ENCODE peak calls at places on chromosome 9, in six cellular contexts. Y, S, K, X, A and B are unnamed samples.

GRCh38 chr9:124386201-124386600 is 29.0 kb downstream of the PSMB7 start:
- DNase-seq in S (peak), A (no peak), K (peak), X (no peak), Y (no peak), B (no peak)

GRCh38 chr9:86641970-86642369 is 287.8 kb upstream of the TUT7 start:
- DNase-seq in Y (no peak), A (no peak), X (no peak), K (no peak), S (no peak), B (no peak)

GRCh38 chr9:86842573-86842972 is 104.7 kb downstream of the GAS1 start:
- DNase-seq in Y (no peak), X (no peak), A (no peak), S (no peak), K (no peak), B (no peak)

GRCh38 chr9:113887436-113887835 is 11.3 kb downstream of the ZNF618 start:
- DNase-seq in A (peak), K (no peak), S (no peak), Y (no peak), X (no peak), B (no peak)

GRCh38 chr9:6926436-6926835 is 168.7 kb downstream of the KDM4C start:
- DNase-seq in Y (no peak), X (peak), K (peak), A (no peak), S (no peak), B (no peak)

GRCh38 chr9:73611072-73611471 is 459.4 kb downstream of the ANXA1 start:
- DNase-seq in S (no peak), X (peak), A (no peak), Y (no peak), K (no peak), B (no peak)

GRCh38 chr9:16255217-16255616 is 615.3 kb downstream of the BNC2 start:
- DNase-seq in K (no peak), A (no peak), S (no peak), Y (no peak), X (peak), B (peak)

GRCh38 chr9:31347082-31347617 is 1037.3 kb upstream of the ACO1 start:
- DNase-seq in Y (no peak), X (no peak), K (peak), S (no peak), A (no peak), B (no peak)

GRCh38 chr9:121107881-121108280 is 33.1 kb downstream of the CNTRL start:
- DNase-seq in S (no peak), X (no peak), A (no peak), K (no peak), Y (no peak), B (no peak)

GRCh38 chr9:99851028-99851822 is 29.5 kb downstream of the NR4A3 start:
- DNase-seq in Y (no peak), S (no peak), X (no peak), K (no peak), A (no peak), B (no peak)

GRCh38 chr9:113879318-113879717 is 3.2 kb downstream of the ZNF618 start:
- DNase-seq in X (no peak), S (no peak), K (no peak), A (no peak), Y (no peak), B (no peak)

GRCh38 chr9:79170643-79171042 is 401.1 kb upstream of the TLE4 start:
- DNase-seq in S (no peak), Y (no peak), K (no peak), A (no peak), X (no peak), B (no peak)

GRCh38 chr9:38285236-38285635 is 107.3 kb upstream of the ALDH1B1 start:
- DNase-seq in S (no peak), A (no peak), Y (no peak), X (no peak), K (no peak), B (no peak)

GRCh38 chr9:5453004-5453403 is 2.7 kb downstream of the CD274 start:
- DNase-seq in Y (no peak), S (no peak), K (no peak), X (no peak), A (no peak), B (no peak)

GRCh38 chr9:101365181-101365580 is 19.6 kb downstream of the BAAT start:
- DNase-seq in A (no peak), Y (no peak), S (peak), X (no peak), K (peak), B (no peak)

GRCh38 chr9:112819635-112820496 is 69.3 kb downstream of the SNX30 start:
- DNase-seq in S (peak), K (peak), Y (peak), X (peak), A (no peak), B (peak)

GRCh38 chr9:114437401-114437893 is 49.7 kb upstream of the AKNA start:
- DNase-seq in K (no peak), Y (no peak), X (no peak), A (no peak), S (no peak), B (peak)

GRCh38 chr9:126915846-126916543 is 1.4 kb downstream of the RALGPS1 start:
- DNase-seq in S (no peak), K (no peak), A (no peak), Y (no peak), X (no peak), B (no peak)

GRCh38 chr9:75612754-75613153 is 277.7 kb upstream of the PCSK5 start:
- DNase-seq in X (no peak), K (no peak), A (no peak), Y (no peak), S (no peak), B (no peak)

GRCh38 chr9:21267806-21268657 is 28.2 kb upstream of the IFNA14 start:
- DNase-seq in K (no peak), A (no peak), X (no peak), Y (no peak), S (no peak), B (no peak)

GRCh38 chr9:4748612-4749011 is 7.6 kb upstream of the AK3 start:
- DNase-seq in Y (no peak), S (peak), X (no peak), A (no peak), K (no peak), B (no peak)

GRCh38 chr9:18893491-18893890 is 139.5 kb downstream of the SAXO1 start:
- DNase-seq in S (peak), Y (no peak), A (no peak), X (no peak), K (no peak), B (no peak)

GRCh38 chr9:1732670-1733069 is 282.5 kb upstream of the SMARCA2 start:
- DNase-seq in Y (no peak), A (no peak), K (no peak), X (no peak), S (no peak), B (no peak)

GRCh38 chr9:107587175-107587963 is 97.8 kb upstream of the KLF4 start:
- DNase-seq in K (no peak), A (no peak), X (no peak), Y (no peak), S (no peak), B (no peak)

GRCh38 chr9:125785187-125785840 is 38.1 kb downstream of the PBX3 start:
- DNase-seq in X (no peak), Y (no peak), S (no peak), A (no peak), K (no peak), B (no peak)
- H3K9ac ChIP-seq in X (no peak), Y (no peak), S (no peak), A (no peak), K (peak), B (no peak)

GRCh38 chr9:26058111-26058895 is 380.1 kb upstream of the TUSC1 start:
- DNase-seq in S (no peak), K (no peak), X (no peak), A (no peak), Y (no peak), B (no peak)
- H3K23ac ChIP-seq in S (no peak), K (no peak), X (no peak), A (no peak), Y (no peak), B (no peak)

GRCh38 chr9:98256632-98257218 is 1.3 kb upstream of the TBC1D2 start:
- DNase-seq in S (no peak), K (no peak), X (no peak), Y (no peak), A (no peak), B (no peak)
- H3K4ac ChIP-seq in S (peak), K (peak), X (peak), Y (no peak), A (no peak), B (no peak)

DNA sequence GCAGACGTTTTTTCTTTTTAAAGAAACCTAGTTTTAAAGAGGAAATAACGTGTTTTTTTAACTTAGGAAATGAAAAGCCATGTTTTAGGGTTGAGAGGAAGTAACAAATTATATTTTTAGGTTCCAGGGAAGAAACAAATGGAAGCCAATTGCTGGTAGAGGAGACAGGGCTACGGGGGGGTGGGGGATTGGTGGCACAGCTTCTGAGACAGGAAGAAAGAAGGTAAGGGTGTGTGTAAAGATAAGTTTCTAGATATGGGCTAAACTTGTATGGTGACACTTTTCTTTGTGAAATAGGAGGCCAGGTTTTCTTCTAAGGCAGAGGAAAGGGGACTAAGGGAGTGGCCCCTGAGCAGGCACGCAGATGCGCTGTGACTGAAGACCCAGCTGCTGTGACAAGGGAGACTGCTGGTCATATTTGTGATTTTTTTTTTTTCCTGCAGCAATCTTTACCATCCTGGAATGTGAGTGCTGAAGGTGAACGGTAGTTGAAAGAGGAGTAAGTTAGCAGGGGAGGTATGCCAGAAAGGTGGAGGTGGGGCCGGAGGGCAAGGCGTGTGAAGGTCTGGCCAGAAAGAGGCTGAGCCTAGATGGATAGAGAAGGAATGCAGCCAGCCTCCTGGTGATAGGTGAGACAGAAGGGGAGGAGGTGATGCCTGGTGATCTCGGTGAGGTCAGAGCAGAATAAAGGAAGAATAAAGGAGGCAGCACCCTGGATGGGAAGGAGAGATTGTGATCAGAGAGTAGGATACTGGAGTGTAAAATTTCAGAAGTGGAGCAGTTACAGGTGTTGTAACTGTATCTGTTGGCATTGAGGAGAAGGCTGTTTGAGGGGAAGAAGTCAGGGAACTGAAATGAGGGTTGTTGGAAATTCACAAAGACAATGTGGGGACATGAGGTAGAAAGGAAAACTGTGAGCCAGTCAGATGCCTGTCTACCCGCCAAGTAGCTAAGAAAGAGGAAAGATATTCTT is 1.7 kb downstream of the GNG10 start:
- DNase-seq in K (peak), Y (no peak), X (peak), S (no peak), A (peak), B (peak)
- H3K9ac ChIP-seq in K (peak), Y (no peak), X (peak), S (peak), A (peak), B (no peak)

GRCh38 chr9:117234178-117234577 is 180.7 kb downstream of the ASTN2 start:
- DNase-seq in S (no peak), K (no peak), X (no peak), A (no peak), Y (no peak), B (no peak)
- H3K23ac ChIP-seq in S (no peak), K (no peak), X (no peak), A (no peak), Y (no peak), B (no peak)

DNA sequence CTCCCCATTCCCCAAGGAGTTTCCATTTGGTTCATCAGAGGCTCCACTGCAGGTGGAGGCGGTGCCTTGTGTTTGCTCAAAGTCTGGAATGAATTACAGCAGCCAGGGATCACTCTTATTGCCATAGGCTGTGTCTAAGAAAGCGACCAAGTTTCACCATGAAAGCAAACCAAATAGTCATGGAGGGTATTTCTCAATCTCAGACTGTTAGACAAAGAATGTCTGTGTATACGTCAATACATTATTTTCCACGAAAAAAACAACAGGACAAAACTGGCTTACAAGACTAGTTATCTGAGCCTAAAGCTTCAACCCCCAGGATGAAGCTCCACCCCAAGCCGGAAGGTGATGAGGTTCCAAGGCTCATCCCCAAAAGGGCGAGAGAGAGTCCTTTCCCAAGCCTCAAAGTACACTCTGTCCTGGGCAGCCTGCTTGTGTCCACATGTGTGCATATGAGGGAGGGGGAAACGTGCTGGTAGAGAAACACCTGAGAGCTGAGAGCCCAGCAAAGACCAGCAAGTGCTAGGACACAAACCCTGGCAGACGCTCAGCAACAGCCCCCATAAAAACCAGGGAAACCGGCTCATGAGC is 4.3 kb downstream of the B4GALT1 start:
- DNase-seq in X (no peak), K (peak), A (no peak), S (peak), Y (no peak), B (no peak)
- H3K4ac ChIP-seq in X (no peak), K (peak), A (no peak), S (peak), Y (no peak), B (no peak)

DNA sequence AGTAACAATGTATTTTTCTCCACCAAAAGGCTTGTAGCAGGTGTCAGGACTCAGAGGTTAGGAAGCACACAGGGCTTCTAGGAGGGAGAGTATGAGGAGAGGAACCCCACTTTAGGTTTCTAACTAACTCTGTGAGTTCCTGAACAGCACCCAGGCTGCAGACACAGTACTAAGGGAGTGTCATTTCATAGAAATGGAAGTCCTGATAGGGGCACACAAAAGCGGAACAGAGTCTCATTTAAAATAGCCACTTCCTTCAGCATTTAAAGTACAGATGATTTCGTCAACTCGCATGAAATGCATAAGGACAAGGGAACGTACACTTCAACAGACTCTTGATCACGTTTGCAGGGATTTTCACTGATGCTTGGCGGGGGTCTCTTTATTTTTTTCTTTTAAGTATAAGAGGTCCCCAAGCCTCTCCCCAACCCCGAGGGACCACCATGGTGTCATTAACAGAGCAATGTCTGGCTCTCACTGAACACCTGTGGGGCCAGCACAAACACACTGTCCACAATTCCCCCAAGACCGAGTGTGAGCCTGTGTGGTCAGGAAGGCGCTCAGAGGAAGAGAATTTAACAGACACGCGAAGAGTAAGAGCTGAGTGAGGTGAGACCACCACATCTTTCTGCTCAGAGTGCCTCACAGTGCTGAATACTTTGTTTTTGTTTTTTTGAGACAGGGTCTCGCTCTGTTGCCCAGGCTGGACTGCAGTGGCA is 82.3 kb downstream of the SECISBP2 start:
- DNase-seq in A (no peak), Y (no peak), K (no peak), S (no peak), X (no peak), B (no peak)
- H3K9ac ChIP-seq in A (no peak), Y (no peak), K (no peak), S (no peak), X (no peak), B (no peak)

GRCh38 chr9:69060766-69061165 is 25.2 kb downstream of the FXN start:
- DNase-seq in X (peak), K (no peak), A (no peak), Y (no peak), S (no peak), B (no peak)
- H3K23ac ChIP-seq in X (no peak), K (no peak), A (no peak), Y (no peak), S (no peak), B (no peak)

DNA sequence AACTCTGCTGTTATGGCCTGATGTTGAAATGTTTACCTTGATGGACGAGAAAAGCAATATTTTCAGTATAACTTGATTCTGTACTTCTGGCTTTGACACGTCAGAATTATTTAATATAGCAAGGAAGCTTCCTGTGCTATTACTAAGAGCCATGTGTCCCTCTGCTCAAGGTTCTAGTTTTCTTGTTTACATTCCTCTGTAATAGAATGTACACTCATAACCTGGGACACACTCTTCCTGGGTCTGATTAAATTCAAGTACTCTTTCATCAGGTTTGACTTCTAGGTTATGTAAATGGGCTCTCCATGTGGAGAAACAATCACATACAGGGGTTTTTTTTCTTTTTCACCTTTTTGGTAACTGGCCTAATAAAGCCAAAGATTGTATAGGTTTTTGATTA is 33.1 kb downstream of the GTF3C4 start:
- DNase-seq in A (no peak), K (peak), S (peak), Y (no peak), X (no peak), B (no peak)
- H3K4ac ChIP-seq in A (no peak), K (no peak), S (no peak), Y (no peak), X (no peak), B (no peak)